ENCODE peak calls at places on chromosomes 5 and 9, in four cellular contexts. N, O, B and C are unnamed samples.

GRCh38 chr9:116899337-116900006 is 212.4 kb downstream of the TRIM32 start:
- DNase-seq in O (peak; percentile 31), B (no peak), N (no peak), C (peak; percentile 33)

GRCh38 chr5:61744690-61745619 is 412.9 kb downstream of the ZSWIM6 start:
- DNase-seq in O (no peak), B (peak; percentile 3), N (no peak), C (no peak)

GRCh38 chr5:137218471-137218870 is 280.7 kb downstream of the SPOCK1 start:
- DNase-seq in O (no peak), N (no peak), B (no peak), C (no peak)

GRCh38 chr5:67235399-67236110 is 39.0 kb upstream of the CD180 start:
- DNase-seq in N (no peak), B (peak; percentile 92), O (no peak), C (no peak)

GRCh38 chr5:176402684-176403083 is 13.7 kb downstream of the CLTB start:
- DNase-seq in O (no peak), B (no peak), N (no peak), C (no peak)

GRCh38 chr5:14936588-14936987 is 65.0 kb upstream of the ANKH start:
- DNase-seq in B (no peak), N (no peak), O (no peak), C (no peak)

GRCh38 chr5:14463629-14464028 is 118.0 kb upstream of the OTULINL start:
- DNase-seq in B (no peak), N (no peak), O (no peak), C (no peak)

GRCh38 chr9:15889555-15889954 is 336.7 kb downstream of the CCDC171 start:
- DNase-seq in B (no peak), O (no peak), N (no peak), C (no peak)

GRCh38 chr5:177320879-177321278 is 9.2 kb upstream of the MXD3 start:
- DNase-seq in B (no peak), O (no peak), N (no peak), C (no peak)

GRCh38 chr9:134186471-134187109 is 22.2 kb upstream of the RNU6ATAC start:
- DNase-seq in O (no peak), B (no peak), N (no peak), C (no peak)

GRCh38 chr5:8848997-8849585 is 696.8 kb downstream of the SEMA5A start:
- DNase-seq in B (no peak), N (no peak), O (no peak), C (no peak)

GRCh38 chr5:122507045-122507444 is 195.0 kb downstream of the SNCAIP start:
- DNase-seq in O (no peak), N (no peak), B (no peak), C (no peak)

GRCh38 chr9:130433168-130433946 is 11.4 kb upstream of the ASS1 start:
- DNase-seq in B (no peak), O (no peak), N (no peak), C (no peak)

GRCh38 chr5:32059779-32060178 is 114.3 kb downstream of the GOLPH3 start:
- DNase-seq in N (no peak), B (no peak), O (no peak), C (no peak)

GRCh38 chr5:128844354-128844923 is 120.8 kb upstream of the SLC27A6 start:
- DNase-seq in N (no peak), O (no peak), B (no peak), C (peak; percentile 5)

GRCh38 chr5:156326718-156327259 is at the start of gene SGCD:
- DNase-seq in O (no peak), N (no peak), B (no peak), C (no peak)

GRCh38 chr5:164054461-164054860 is 549.0 kb downstream of the MAT2B start:
- DNase-seq in N (no peak), O (no peak), B (no peak), C (no peak)

GRCh38 chr5:169521366-169521983 is 62.1 kb upstream of the SPDL1 start:
- DNase-seq in N (no peak), B (no peak), O (no peak), C (no peak)

GRCh38 chr5:140402258-140403074 is 833 bp downstream of the ANKHD1 start:
- DNase-seq in O (no peak), B (peak; percentile 85), N (peak; percentile 27), C (no peak)

GRCh38 chr5:16616536-16617271 is at the start of gene RETREG1:
- DNase-seq in B (no peak), N (no peak), O (no peak), C (peak; percentile 16)

GRCh38 chr5:154311362-154311761 is 120.8 kb downstream of the GALNT10 start:
- DNase-seq in B (no peak), N (peak; percentile 25), O (no peak), C (no peak)

GRCh38 chr5:150438873-150439546 is 10.5 kb downstream of the RPS14 start:
- DNase-seq in B (peak; percentile 51), O (no peak), N (no peak), C (no peak)

GRCh38 chr5:121503111-121503840 is 348.4 kb upstream of the FTMT start:
- DNase-seq in N (no peak), B (peak; percentile 13), O (peak; percentile 31), C (peak; percentile 50)

GRCh38 chr5:15966066-15966640 is 213.4 kb downstream of the MARCHF11 start:
- DNase-seq in B (no peak), O (no peak), N (no peak), C (no peak)

GRCh38 chr5:94180761-94181160 is 437.6 kb downstream of the KIAA0825 start:
- DNase-seq in N (no peak), B (no peak), O (no peak), C (no peak)

GRCh38 chr5:57716661-57717060 is 234.1 kb upstream of the ACTBL2 start:
- DNase-seq in O (no peak), N (no peak), B (no peak), C (no peak)

GRCh38 chr5:163564321-163564924 is 59.0 kb downstream of the MAT2B start:
- DNase-seq in O (no peak), B (peak; percentile 50), N (peak; percentile 30), C (peak; percentile 35)

GRCh38 chr9:114507726-114508125 is 2.5 kb upstream of the WHRN start:
- DNase-seq in B (peak; percentile 24), O (no peak), N (no peak), C (no peak)

GRCh38 chr9:74551266-74551665 is 54.1 kb downstream of the RORB start:
- DNase-seq in B (peak; percentile 1), N (no peak), O (no peak), C (no peak)

GRCh38 chr9:116112236-116112635 is 41.4 kb upstream of the PAPPA start:
- DNase-seq in N (no peak), O (no peak), B (no peak), C (no peak)

GRCh38 chr5:149940077-149940574 is 4.5 kb downstream of the PDE6A start:
- DNase-seq in B (no peak), N (no peak), O (no peak), C (no peak)

GRCh38 chr5:132226516-132227234 is 978 bp downstream of the P4HA2 start:
- DNase-seq in O (no peak), N (no peak), B (no peak), C (no peak)

GRCh38 chr5:67246108-67246507 is 49.5 kb upstream of the CD180 start:
- DNase-seq in B (peak; percentile 49), N (peak; percentile 19), O (no peak), C (peak; percentile 57)

GRCh38 chr5:125750538-125751186 is 672.5 kb upstream of the GRAMD2B start:
- DNase-seq in O (no peak), N (no peak), B (no peak), C (no peak)

GRCh38 chr9:38761334-38761733 is 41.4 kb upstream of the FAM240B start:
- DNase-seq in O (no peak), N (no peak), B (no peak), C (peak; percentile 52)

DNA sequence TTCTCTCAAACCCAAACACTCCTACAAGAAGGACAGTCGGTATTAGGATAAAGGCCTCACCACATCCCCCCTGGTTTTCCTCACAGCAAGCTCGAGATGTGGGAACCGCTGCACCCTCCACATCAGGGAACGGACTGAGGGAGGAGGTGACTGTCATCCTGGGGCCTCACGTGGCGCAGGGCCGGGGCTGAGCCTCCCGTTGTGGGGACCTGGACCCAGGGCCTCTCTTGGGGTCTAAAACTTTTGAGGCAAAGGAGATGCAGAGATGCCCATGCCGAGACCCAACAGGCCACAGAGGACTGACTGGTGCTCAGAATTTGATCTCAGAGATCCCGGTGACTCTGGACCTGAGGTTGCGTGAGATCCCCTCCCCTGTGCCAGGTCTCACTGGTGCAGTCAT is 72.7 kb downstream of the MRPL36 start:
- DNase-seq in O (no peak), N (no peak), B (no peak), C (no peak)
- TF ChIP-seq SUZ12 in O (no peak), N (no peak), B (no peak), C (no peak)

DNA sequence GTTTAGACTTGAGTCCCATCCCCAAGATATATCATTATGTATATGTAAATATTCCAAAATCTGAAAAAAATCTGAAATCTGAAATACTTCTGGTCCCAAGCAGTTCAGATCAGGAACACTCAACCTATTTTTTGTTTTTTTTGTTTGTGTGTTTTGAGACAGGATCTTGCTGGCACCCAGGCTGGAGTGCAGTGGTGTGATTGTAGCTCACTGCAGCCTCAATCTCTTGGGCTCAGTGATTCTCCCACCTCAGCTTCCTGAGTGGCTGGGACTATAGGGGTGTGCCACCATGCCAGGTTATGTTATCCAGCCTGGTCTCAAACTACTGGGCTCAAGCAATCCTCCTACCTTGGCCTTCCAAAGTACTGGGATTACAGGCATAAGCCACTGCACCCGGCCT is 50.7 kb upstream of the TRAF1 start:
- DNase-seq in N (no peak), O (no peak), B (no peak), C (no peak)
- H3K27me3 ChIP-seq in N (no peaks in the 10 kb centered on the region), O (no peaks in the 10 kb centered on the region), B (no peaks in the 10 kb centered on the region), C (no peaks in the 10 kb centered on the region)

GRCh38 chr9:6677803-6678202 is 32.3 kb upstream of the GLDC start:
- DNase-seq in N (no peak), O (no peak), B (no peak), C (no peak)
- TF ChIP-seq SUZ12 in N (no peak), O (no peak), B (no peak), C (no peak)

GRCh38 chr5:179168636-179169035 is 108.5 kb downstream of the ZNF354C start:
- DNase-seq in N (no peak), O (no peak), B (no peak), C (no peak)

GRCh38 chr5:179167871-179168451 is 107.8 kb downstream of the ZNF354C start:
- DNase-seq in N (no peak), B (no peak), O (no peak), C (no peak)

GRCh38 chr5:179171251-179171815 is 111.2 kb downstream of the ZNF354C start:
- DNase-seq in O (no peak), N (no peak), B (no peak), C (no peak)

GRCh38 chr5:179171816-179172745 is 111.9 kb downstream of the ZNF354C start:
- DNase-seq in B (no peak), O (no peak), N (no peak), C (no peak)

GRCh38 chr5:179170606-179171005 is 110.4 kb downstream of the ZNF354C start:
- DNase-seq in O (no peak), N (no peak), B (no peak), C (no peak)
- H3K27me3 ChIP-seq in O (no peaks in the 10 kb centered on the region), N (no peaks in the 10 kb centered on the region), B (peaks cover 1% of the 10 kb centered on the region), C (no peaks in the 10 kb centered on the region)